ENCODE peak calls at places on chromosomes 6 and 20, in five cellular contexts. I is brain microvascular endothelial cell; Z is activated CD8-positive, alpha-beta memory T cell treated with anti-CD3 and anti-CD28 coated beads, Interleukin-2, amount 50 U/mL, for 4 hours; B is upper lobe of right lung; D is CD14-positive monocyte. S is an unnamed sample.

GRCh38 chr6:24856954-24857670 is 58.4 kb upstream of the ARMH2 start:
- DNase-seq in Z (no peak), D (no peak), I (no peak), B (no peak), S (no peak)

GRCh38 chr6:113565306-113565705 is 291.8 kb upstream of the MARCKS start:
- DNase-seq in B (no peak), I (peak), Z (no peak), D (no peak), S (no peak)

GRCh38 chr6:133768656-133769295 is 120.1 kb upstream of the TCF21 start:
- DNase-seq in Z (no peak), B (no peak), D (no peak), I (no peak), S (no peak)

GRCh38 chr20:34952676-34953075 is 2.9 kb downstream of the GSS start:
- DNase-seq in D (no peak), Z (no peak), I (no peak), B (no peak), S (no peak)

GRCh38 chr20:49969234-49969633 is 13.5 kb upstream of the SNAI1 start:
- DNase-seq in I (no peak), Z (no peak), B (no peak), D (no peak), S (no peak)

GRCh38 chr6:30073489-30074240 is 1.9 kb downstream of the RNF39 start:
- DNase-seq in Z (no peak), I (no peak), D (no peak), B (no peak), S (no peak)

GRCh38 chr6:125658125-125658524 is 91.3 kb upstream of the HEY2 start:
- DNase-seq in B (no peak), D (no peak), I (no peak), Z (no peak), S (no peak)

GRCh38 chr6:135334169-135334568 is 153.1 kb downstream of the MYB start:
- DNase-seq in Z (no peak), D (no peak), B (no peak), I (peak), S (no peak)

GRCh38 chr6:170287371-170287876 is 3.5 kb downstream of the DLL1 start:
- DNase-seq in I (no peak), Z (no peak), D (peak), B (peak), S (no peak)

GRCh38 chr6:129774697-129775447 is 64.9 kb upstream of the ARHGAP18 start:
- DNase-seq in B (peak), I (peak), D (peak), Z (peak), S (peak)

GRCh38 chr20:44394520-44395182 is 39.2 kb downstream of the HNF4A start:
- DNase-seq in I (no peak), B (no peak), D (no peak), Z (no peak), S (no peak)

GRCh38 chr20:18400460-18400859 is 66.4 kb downstream of the DZANK1 start:
- DNase-seq in D (no peak), I (no peak), B (no peak), Z (no peak), S (no peak)

GRCh38 chr6:145147559-145147958 is 587.8 kb downstream of the EPM2A start:
- DNase-seq in D (no peak), B (no peak), Z (no peak), I (peak), S (no peak)

GRCh38 chr6:105374010-105374420 is 28.9 kb downstream of the PREP start:
- DNase-seq in I (peak), Z (no peak), B (no peak), D (no peak), S (peak)

GRCh38 chr6:47288245-47289090 is 21.2 kb downstream of the TNFRSF21 start:
- DNase-seq in Z (no peak), I (no peak), D (no peak), B (no peak), S (no peak)

GRCh38 chr6:105499928-105500327 is 97.0 kb upstream of the PREP start:
- DNase-seq in D (no peak), B (no peak), Z (no peak), I (no peak), S (no peak)

GRCh38 chr6:115467726-115468125 is 593.0 kb downstream of the FRK start:
- DNase-seq in Z (no peak), I (no peak), B (no peak), D (no peak), S (no peak)

GRCh38 chr6:11608600-11609323 is 71.2 kb downstream of the TMEM170B start:
- DNase-seq in B (no peak), D (no peak), I (no peak), Z (no peak), S (no peak)

S was measured in keratinocyte.